ENCODE peak calls at places on chromosomes 4 and X, in four cellular contexts. Q is K562, E is IMR-90, Z is GM12878. P is an unnamed sample.

GRCh38 chr4:183289688-183290087 is 30.4 kb downstream of the CLDN22 start:
- DNase-seq in Q (peak; percentile 68), E (no peak), Z (no peak), P (peak; percentile 75)

GRCh38 chr4:143700060-143700419 is 435 bp downstream of the FREM3 start:
- DNase-seq in Q (no peak), E (no peak), Z (no peak), P (peak; percentile 60)

GRCh38 chrX:11321986-11322385 is 28.8 kb downstream of the AMELX start:
- DNase-seq in Q (no peak), E (no peak), Z (no peak), P (no peak)

GRCh38 chr4:80610199-80610598 is 274.7 kb downstream of the CFAP299 start:
- DNase-seq in Q (no peak), E (no peak), Z (no peak), P (no peak)

GRCh38 chr4:16056681-16057400 is 27.0 kb downstream of the PROM1 start:
- DNase-seq in Q (no peak), E (no peak), Z (no peak), P (no peak)

GRCh38 chr4:60389636-60390035 is 810.5 kb upstream of the ADGRL3 start:
- DNase-seq in Q (no peak), E (no peak), Z (no peak), P (no peak)

GRCh38 chrX:15221321-15221720 is 48.6 kb downstream of the ASB9 start:
- DNase-seq in Q (no peak), E (no peak), Z (no peak), P (no peak)

GRCh38 chr4:673349-674091 is 556 bp downstream of the ATP5ME start:
- DNase-seq in Q (peak; percentile 64), E (no peak), Z (no peak), P (no peak)

GRCh38 chrX:1281511-1281910 is 12.9 kb downstream of the CSF2RA start:
- DNase-seq in Q (no peak), E (peak; percentile 14), Z (no peak), P (no peak)

GRCh38 chr4:47071863-47072441 is 40.6 kb downstream of the GABRB1 start:
- DNase-seq in Q (no peak), E (peak; percentile 86), Z (no peak), P (no peak)

GRCh38 chr4:158845166-158846041 is 76.6 kb downstream of the FNIP2 start:
- DNase-seq in Q (no peak), E (no peak), Z (no peak), P (no peak)

GRCh38 chrX:117538441-117539418 is 577.9 kb downstream of the KLHL13 start:
- DNase-seq in Q (no peak), E (no peak), Z (no peak), P (no peak)

GRCh38 chr4:55503164-55503563 is 43.5 kb downstream of the CLOCK start:
- DNase-seq in Q (peak; percentile 14), E (peak; percentile 84), Z (no peak), P (no peak)

GRCh38 chr4:150593996-150594395 is 12.0 kb downstream of the MAB21L2 start:
- DNase-seq in Q (no peak), E (peak; percentile 36), Z (no peak), P (no peak)

GRCh38 chr4:138870739-138871633 is 144.6 kb upstream of the NOCT start:
- DNase-seq in Q (peak; percentile 61), E (peak; percentile 78), Z (peak; percentile 7), P (peak; percentile 84)

GRCh38 chr4:4666693-4667642 is 125.1 kb upstream of the STX18 start:
- DNase-seq in Q (no peak), E (no peak), Z (no peak), P (no peak)

GRCh38 chr4:4689694-4690440 is 148.0 kb upstream of the STX18 start:
- DNase-seq in Q (no peak), E (no peak), Z (peak; percentile 83), P (no peak)

GRCh38 chr4:24857996-24858395 is 54.8 kb downstream of the CCDC149 start:
- DNase-seq in Q (no peak), E (peak; percentile 78), Z (no peak), P (no peak)

GRCh38 chrX:111095974-111096870 is at the start of gene PAK3:
- DNase-seq in Q (no peak), E (peak; percentile 64), Z (no peak), P (peak; percentile 53)

GRCh38 chr4:113823291-113823659 is 61.7 kb upstream of the CAMK2D start:
- DNase-seq in Q (no peak), E (peak; percentile 43), Z (peak; percentile 85), P (no peak)

GRCh38 chrX:97397371-97397770 is 513.7 kb downstream of the RPA4 start:
- DNase-seq in Q (no peak), E (peak; percentile 50), Z (no peak), P (no peak)

GRCh38 chrX:45903781-45904201 is 641.4 kb downstream of the ZNF674 start:
- DNase-seq in Q (no peak), E (no peak), Z (no peak), P (no peak)

GRCh38 chrX:12423346-12423745 is 285.1 kb downstream of the FRMPD4 start:
- DNase-seq in Q (no peak), E (no peak), Z (no peak), P (no peak)

GRCh38 chr4:52241916-52242315 is 190.8 kb downstream of the SPATA18 start:
- DNase-seq in Q (no peak), E (no peak), Z (no peak), P (no peak)

GRCh38 chr4:24824720-24825119 is 29.3 kb downstream of the SOD3 start:
- DNase-seq in Q (no peak), E (no peak), Z (no peak), P (no peak)

GRCh38 chrX:72312311-72312940 is 6.7 kb upstream of the CITED1 start:
- DNase-seq in Q (no peak), E (no peak), Z (no peak), P (no peak)

GRCh38 chr4:84857296-84857695 is 109.2 kb downstream of the WDFY3 start:
- DNase-seq in Q (no peak), E (no peak), Z (no peak), P (no peak)

GRCh38 chr4:5707366-5708133 is 809 bp downstream of the EVC2 start:
- DNase-seq in Q (no peak), E (no peak), Z (no peak), P (no peak)

GRCh38 chr4:89952458-89952857 is 57.8 kb downstream of the MMRN1 start:
- DNase-seq in Q (no peak), E (no peak), Z (no peak), P (no peak)

GRCh38 chr4:154014401-154015105 is 225.7 kb upstream of the SFRP2 start:
- DNase-seq in Q (no peak), E (no peak), Z (no peak), P (no peak)

GRCh38 chr4:16297003-16297402 is 70.7 kb upstream of the TAPT1 start:
- DNase-seq in Q (no peak), E (no peak), Z (no peak), P (no peak)

GRCh38 chrX:82458207-82458754 is 1049.8 kb upstream of the POU3F4 start:
- DNase-seq in Q (no peak), E (no peak), Z (no peak), P (no peak)

GRCh38 chrX:151151668-151152267 is 24.6 kb upstream of the GPR50 start:
- DNase-seq in Q (peak; percentile 46), E (peak; percentile 54), Z (no peak), P (no peak)

GRCh38 chr4:47143261-47143660 is 111.9 kb downstream of the GABRB1 start:
- DNase-seq in Q (no peak), E (no peak), Z (no peak), P (no peak)

GRCh38 chr4:152243890-152244595 is 291.8 kb downstream of the FBXW7 start:
- DNase-seq in Q (no peak), E (no peak), Z (no peak), P (no peak)

GRCh38 chr4:186723207-186724047 is at the start of gene FAT1:
- DNase-seq in Q (peak; percentile 85), E (peak; percentile 71), Z (no peak), P (no peak)
- TF ChIP-seq POLR2A in Q (peak; percentile 66), E (peak; percentile 82), Z (no peak), P (peak; percentile 69)

DNA sequence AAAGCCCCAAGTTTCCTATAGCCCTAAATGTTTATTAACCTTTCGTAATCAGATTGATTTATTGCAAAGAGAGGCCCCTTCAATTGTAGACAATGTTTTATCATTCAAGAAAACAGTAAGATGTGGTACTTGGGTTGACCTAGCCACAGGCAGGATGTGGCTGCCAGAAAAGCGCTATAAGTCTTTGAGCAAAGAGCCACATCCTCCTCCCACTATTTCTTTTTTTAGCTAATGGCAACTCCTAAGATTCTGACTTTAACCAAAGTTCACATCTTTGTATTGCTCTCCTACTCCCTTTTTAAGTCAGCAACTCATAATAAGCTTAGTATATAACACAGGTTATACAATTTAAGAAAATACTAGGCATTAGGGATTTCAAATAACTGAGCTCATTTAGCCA is 70.7 kb upstream of the PPP3CA start:
- DNase-seq in Q (no peak), E (no peak), Z (peak; percentile 51), P (no peak)
- TF ChIP-seq CHD1 in Q (no peak), E (no peak), Z (no peak), P (no peak)

DNA sequence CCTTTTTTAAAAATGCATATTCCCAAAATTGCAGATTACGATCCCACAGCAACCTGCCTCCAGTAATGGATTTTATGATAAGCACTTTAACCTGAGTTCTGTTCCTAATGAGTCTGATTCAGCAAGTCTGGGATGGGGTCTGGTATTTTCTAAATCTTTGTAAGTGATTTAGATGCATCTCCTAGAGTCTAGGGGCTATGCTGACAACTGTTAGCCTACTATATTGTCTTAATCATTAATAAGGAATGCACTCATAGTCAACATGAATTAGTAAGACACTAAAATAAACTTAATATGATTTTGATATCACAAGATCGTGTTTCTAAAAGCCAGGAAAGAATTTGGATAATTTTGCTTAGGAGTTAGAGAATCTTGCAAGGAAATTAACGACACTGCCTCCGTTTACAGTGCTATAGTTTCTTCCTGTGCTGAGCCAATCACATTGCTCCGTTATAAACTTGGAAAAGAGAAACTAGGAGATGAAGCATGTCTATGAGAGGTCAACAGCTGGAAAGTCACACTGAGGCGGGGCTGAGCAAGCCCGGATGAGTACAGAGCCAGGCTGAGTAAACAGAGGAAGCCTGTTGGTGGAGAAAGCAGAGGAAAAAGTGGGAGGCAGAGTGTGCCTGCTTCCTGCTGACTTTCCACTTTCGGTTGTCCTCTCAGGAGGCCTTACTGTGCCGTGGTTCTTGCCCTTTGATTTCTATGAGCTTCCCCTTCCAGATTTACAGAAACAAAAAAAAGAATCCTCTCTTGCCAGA is 5.4 kb downstream of the SCARB2 start:
- DNase-seq in Q (peak; percentile 18), E (peak; percentile 94), Z (no peak), P (no peak)
- TF ChIP-seq POLR2A in Q (no peak), E (no peak), Z (no peak), P (no peak)

GRCh38 chr4:22969314-22969896 is 276.7 kb downstream of the GBA3 start:
- DNase-seq in Q (no peak), E (peak; percentile 4), Z (no peak), P (no peak)
- TF ChIP-seq CHD1 in Q (no peak), E (no peak), Z (no peak), P (no peak)

GRCh38 chr4:14917305-14917647 is 85.0 kb upstream of the CPEB2 start:
- DNase-seq in Q (no peak), E (no peak), Z (no peak), P (no peak)
- TF ChIP-seq POLR2A in Q (no peak), E (no peak), Z (no peak), P (no peak)

DNA sequence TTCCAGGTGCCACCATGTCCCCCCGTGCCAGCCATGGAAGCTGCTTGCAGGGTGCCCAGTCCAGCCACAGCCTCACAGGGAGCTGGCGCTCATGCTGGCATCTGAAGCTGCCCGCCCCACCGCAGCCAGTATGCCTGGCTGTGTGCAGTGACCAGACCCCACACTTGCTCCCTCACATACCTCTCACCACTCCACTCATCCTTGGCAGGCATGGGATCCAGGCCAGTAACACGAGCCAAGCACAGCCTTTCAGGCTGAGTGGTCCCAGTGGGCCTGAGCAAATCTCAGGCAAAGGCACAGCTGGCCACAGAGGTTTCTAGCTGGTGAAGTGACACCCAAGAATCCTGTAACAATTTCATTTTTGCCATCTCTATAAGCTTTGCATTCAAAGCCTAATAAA is 48.4 kb upstream of the SEC24B start:
- DNase-seq in Q (no peak), E (no peak), Z (no peak), P (no peak)
- TF ChIP-seq CHD1 in Q (no peak), E (no peak), Z (no peak), P (no peak)